ENCODE peak calls at places on chromosome 10, in seven cellular contexts. One of them, this sample, is unnamed.

GRCh38 chr10:122258136-122259074 is 12.7 kb upstream of the BTBD16 start:
- DNase-seq in neural progenitor cell: no peak
- DNase-seq in GM23338: peak; percentile 70
- DNase-seq in HCT116: no peak
- DNase-seq in MM.1S: peak; percentile 43
- DNase-seq in hepatocyte: peak; percentile 35
- DNase-seq in PC-3: no peak
- DNase-seq in this sample: peak; percentile 33

GRCh38 chr10:123523833-123524232 is 142.3 kb upstream of the GPR26 start:
- DNase-seq in neural progenitor cell: no peak
- DNase-seq in GM23338: no peak
- DNase-seq in HCT116: no peak
- DNase-seq in MM.1S: no peak
- DNase-seq in hepatocyte: no peak
- DNase-seq in PC-3: no peak
- DNase-seq in this sample: no peak

GRCh38 chr10:4260483-4260882 is 475.5 kb upstream of the KLF6 start:
- DNase-seq in neural progenitor cell: no peak
- DNase-seq in GM23338: no peak
- DNase-seq in HCT116: no peak
- DNase-seq in MM.1S: no peak
- DNase-seq in hepatocyte: peak; percentile 23
- DNase-seq in PC-3: peak; percentile 16
- DNase-seq in this sample: peak; percentile 54

GRCh38 chr10:480498-480927 is 209.0 kb downstream of the DIP2C start:
- DNase-seq in neural progenitor cell: no peak
- DNase-seq in GM23338: no peak
- DNase-seq in HCT116: no peak
- DNase-seq in MM.1S: no peak
- DNase-seq in hepatocyte: no peak
- DNase-seq in PC-3: no peak
- DNase-seq in this sample: no peak

GRCh38 chr10:74926791-74927585 is 100.6 kb downstream of the KAT6B start:
- DNase-seq in neural progenitor cell: no peak
- DNase-seq in GM23338: no peak
- DNase-seq in HCT116: no peak
- DNase-seq in MM.1S: no peak
- DNase-seq in hepatocyte: no peak
- DNase-seq in PC-3: peak; percentile 59
- DNase-seq in this sample: no peak

GRCh38 chr10:29239569-29240472 is 49.0 kb upstream of the LYZL1 start:
- DNase-seq in neural progenitor cell: peak; percentile 59
- DNase-seq in GM23338: peak; percentile 83
- DNase-seq in HCT116: peak; percentile 43
- DNase-seq in MM.1S: no peak
- DNase-seq in hepatocyte: peak; percentile 39
- DNase-seq in PC-3: peak; percentile 62
- DNase-seq in this sample: peak; percentile 32

GRCh38 chr10:77919713-77920108 is 6.8 kb downstream of the DLG5 start:
- DNase-seq in neural progenitor cell: no peak
- DNase-seq in GM23338: no peak
- DNase-seq in HCT116: no peak
- DNase-seq in MM.1S: no peak
- DNase-seq in hepatocyte: peak; percentile 61
- DNase-seq in PC-3: peak; percentile 99
- DNase-seq in this sample: peak; percentile 75

GRCh38 chr10:47326927-47327330 is 4.7 kb downstream of the GDF2 start:
- DNase-seq in neural progenitor cell: no peak
- DNase-seq in GM23338: no peak
- DNase-seq in HCT116: no peak
- DNase-seq in MM.1S: no peak
- DNase-seq in hepatocyte: no peak
- DNase-seq in PC-3: no peak
- DNase-seq in this sample: no peak

GRCh38 chr10:118499186-118499585 is 96.3 kb downstream of the PRLHR start:
- DNase-seq in neural progenitor cell: no peak
- DNase-seq in GM23338: no peak
- DNase-seq in HCT116: no peak
- DNase-seq in MM.1S: no peak
- DNase-seq in hepatocyte: no peak
- DNase-seq in PC-3: no peak
- DNase-seq in this sample: no peak

GRCh38 chr10:70907619-70908425 is 19.5 kb upstream of the PCBD1 start:
- DNase-seq in neural progenitor cell: no peak
- DNase-seq in GM23338: no peak
- DNase-seq in HCT116: no peak
- DNase-seq in MM.1S: no peak
- DNase-seq in hepatocyte: no peak
- DNase-seq in PC-3: no peak
- DNase-seq in this sample: no peak

GRCh38 chr10:71888248-71888622 is 37.2 kb upstream of the PSAP start:
- DNase-seq in neural progenitor cell: no peak
- DNase-seq in GM23338: no peak
- DNase-seq in HCT116: no peak
- DNase-seq in MM.1S: no peak
- DNase-seq in hepatocyte: no peak
- DNase-seq in PC-3: no peak
- DNase-seq in this sample: peak; percentile 17

GRCh38 chr10:61465216-61465496 is 12.0 kb upstream of the TMEM26 start:
- DNase-seq in neural progenitor cell: no peak
- DNase-seq in GM23338: no peak
- DNase-seq in HCT116: no peak
- DNase-seq in MM.1S: no peak
- DNase-seq in hepatocyte: no peak
- DNase-seq in PC-3: no peak
- DNase-seq in this sample: no peak

GRCh38 chr10:1272079-1272478 is 215.9 kb downstream of the WDR37 start:
- DNase-seq in neural progenitor cell: no peak
- DNase-seq in GM23338: no peak
- DNase-seq in HCT116: no peak
- DNase-seq in MM.1S: no peak
- DNase-seq in hepatocyte: no peak
- DNase-seq in PC-3: no peak
- DNase-seq in this sample: no peak

GRCh38 chr10:79397575-79398303 is 47.7 kb downstream of the ZCCHC24 start:
- DNase-seq in neural progenitor cell: no peak
- DNase-seq in GM23338: no peak
- DNase-seq in HCT116: no peak
- DNase-seq in MM.1S: no peak
- DNase-seq in hepatocyte: peak; percentile 62
- DNase-seq in PC-3: no peak
- DNase-seq in this sample: peak; percentile 90

GRCh38 chr10:86023336-86023735 is 343.3 kb downstream of the GRID1 start:
- DNase-seq in neural progenitor cell: no peak
- DNase-seq in GM23338: no peak
- DNase-seq in HCT116: no peak
- DNase-seq in MM.1S: no peak
- DNase-seq in hepatocyte: no peak
- DNase-seq in PC-3: no peak
- DNase-seq in this sample: no peak

GRCh38 chr10:59560990-59561389 is 148.7 kb downstream of the SLC16A9 start:
- DNase-seq in neural progenitor cell: no peak
- DNase-seq in GM23338: no peak
- DNase-seq in HCT116: no peak
- DNase-seq in MM.1S: no peak
- DNase-seq in hepatocyte: no peak
- DNase-seq in PC-3: no peak
- DNase-seq in this sample: no peak

GRCh38 chr10:8213735-8214134 is 159.2 kb downstream of the GATA3 start:
- DNase-seq in neural progenitor cell: no peak
- DNase-seq in GM23338: no peak
- DNase-seq in HCT116: no peak
- DNase-seq in MM.1S: no peak
- DNase-seq in hepatocyte: no peak
- DNase-seq in PC-3: no peak
- DNase-seq in this sample: no peak

GRCh38 chr10:79400567-79401004 is 44.8 kb downstream of the ZCCHC24 start:
- DNase-seq in neural progenitor cell: peak; percentile 64
- DNase-seq in GM23338: peak; percentile 73
- DNase-seq in HCT116: peak; percentile 8
- DNase-seq in MM.1S: peak; percentile 52
- DNase-seq in hepatocyte: peak; percentile 65
- DNase-seq in PC-3: peak; percentile 97
- DNase-seq in this sample: peak; percentile 58

GRCh38 chr10:11024596-11024995 is 6.9 kb downstream of the CELF2 start:
- DNase-seq in neural progenitor cell: no peak
- DNase-seq in GM23338: no peak
- DNase-seq in HCT116: no peak
- DNase-seq in MM.1S: no peak
- DNase-seq in hepatocyte: no peak
- DNase-seq in PC-3: no peak
- DNase-seq in this sample: peak; percentile 68
- TF ChIP-seq EZH2phosphoT487 in neural progenitor cell: no peak
- TF ChIP-seq EZH2phosphoT487 in GM23338: no peak
- TF ChIP-seq EZH2phosphoT487 in HCT116: no peak
- TF ChIP-seq EZH2phosphoT487 in MM.1S: no peak
- TF ChIP-seq EZH2phosphoT487 in hepatocyte: no peak
- TF ChIP-seq EZH2phosphoT487 in PC-3: no peak
- TF ChIP-seq EZH2phosphoT487 in this sample: no peak

DNA sequence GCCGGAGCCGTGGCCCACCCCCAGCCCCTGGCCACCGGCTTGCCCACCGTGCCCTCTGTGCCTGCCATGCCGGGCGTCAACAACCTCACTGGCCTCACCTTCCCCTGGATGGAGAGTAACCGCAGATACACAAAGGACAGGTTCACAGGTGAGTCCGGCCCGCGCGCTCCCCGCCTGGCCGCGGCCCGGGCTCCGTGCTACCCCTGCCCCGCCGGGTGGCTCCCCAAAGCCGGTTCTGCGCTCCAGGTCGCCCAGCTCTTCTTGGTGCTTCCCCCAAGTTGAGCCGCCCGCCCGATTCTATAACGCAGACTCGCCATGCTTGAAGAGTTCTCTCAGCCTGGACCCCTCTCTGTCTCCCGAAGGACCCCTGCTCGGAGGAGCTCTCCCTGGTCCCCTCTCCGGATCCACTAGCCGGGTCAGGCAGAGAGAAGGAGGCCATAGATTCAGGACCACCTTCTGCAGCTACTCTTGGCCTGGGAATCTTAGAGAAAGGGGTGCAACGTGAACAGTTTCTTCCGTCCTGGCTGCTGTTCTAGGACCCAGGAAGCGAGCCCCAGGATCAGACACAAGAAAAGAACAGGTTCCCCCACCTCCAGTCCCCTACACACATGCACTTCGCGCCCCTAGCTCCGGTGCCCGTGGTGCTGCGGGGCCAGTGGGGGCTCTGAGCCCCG is 999 bp downstream of the TLX1 start:
- DNase-seq in neural progenitor cell: no peak
- DNase-seq in GM23338: peak; percentile 54
- DNase-seq in HCT116: no peak
- DNase-seq in MM.1S: no peak
- DNase-seq in hepatocyte: no peak
- DNase-seq in PC-3: no peak
- DNase-seq in this sample: no peak
- TF ChIP-seq EZH2 in neural progenitor cell: peak; percentile 90
- TF ChIP-seq EZH2 in GM23338: peak; percentile 99
- TF ChIP-seq EZH2 in HCT116: no peak
- TF ChIP-seq EZH2 in MM.1S: peak; percentile 17
- TF ChIP-seq EZH2 in hepatocyte: no peak
- TF ChIP-seq EZH2 in PC-3: no peak
- TF ChIP-seq EZH2 in this sample: peak; percentile 88

DNA sequence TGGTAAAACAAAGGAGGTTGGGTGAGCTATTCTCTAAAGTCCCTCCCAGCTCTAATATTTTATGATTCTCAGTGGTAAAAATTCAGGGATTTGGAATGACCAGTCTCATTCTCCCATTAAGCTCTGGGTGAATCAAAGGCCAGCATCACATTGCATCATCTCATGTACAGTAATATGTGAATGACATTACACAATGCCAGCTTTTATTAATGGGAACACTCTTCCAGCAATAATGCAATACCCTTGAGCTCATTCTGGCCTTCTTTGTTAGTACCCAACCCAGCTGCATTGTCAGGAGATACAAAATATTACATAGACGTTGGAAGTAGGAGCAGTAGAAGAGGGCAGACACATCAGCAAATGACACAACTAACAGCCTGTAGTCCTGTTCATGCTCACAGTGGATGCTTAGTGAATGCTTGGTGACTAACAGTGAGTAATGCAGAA is 100.0 kb upstream of the EGR2 start:
- DNase-seq in neural progenitor cell: no peak
- DNase-seq in GM23338: no peak
- DNase-seq in HCT116: no peak
- DNase-seq in MM.1S: no peak
- DNase-seq in hepatocyte: no peak
- DNase-seq in PC-3: peak; percentile 99
- DNase-seq in this sample: peak; percentile 96
- TF ChIP-seq EZH2phosphoT487 in neural progenitor cell: no peak
- TF ChIP-seq EZH2phosphoT487 in GM23338: no peak
- TF ChIP-seq EZH2phosphoT487 in HCT116: no peak
- TF ChIP-seq EZH2phosphoT487 in MM.1S: no peak
- TF ChIP-seq EZH2phosphoT487 in hepatocyte: no peak
- TF ChIP-seq EZH2phosphoT487 in PC-3: no peak
- TF ChIP-seq EZH2phosphoT487 in this sample: peak; percentile 50

DNA sequence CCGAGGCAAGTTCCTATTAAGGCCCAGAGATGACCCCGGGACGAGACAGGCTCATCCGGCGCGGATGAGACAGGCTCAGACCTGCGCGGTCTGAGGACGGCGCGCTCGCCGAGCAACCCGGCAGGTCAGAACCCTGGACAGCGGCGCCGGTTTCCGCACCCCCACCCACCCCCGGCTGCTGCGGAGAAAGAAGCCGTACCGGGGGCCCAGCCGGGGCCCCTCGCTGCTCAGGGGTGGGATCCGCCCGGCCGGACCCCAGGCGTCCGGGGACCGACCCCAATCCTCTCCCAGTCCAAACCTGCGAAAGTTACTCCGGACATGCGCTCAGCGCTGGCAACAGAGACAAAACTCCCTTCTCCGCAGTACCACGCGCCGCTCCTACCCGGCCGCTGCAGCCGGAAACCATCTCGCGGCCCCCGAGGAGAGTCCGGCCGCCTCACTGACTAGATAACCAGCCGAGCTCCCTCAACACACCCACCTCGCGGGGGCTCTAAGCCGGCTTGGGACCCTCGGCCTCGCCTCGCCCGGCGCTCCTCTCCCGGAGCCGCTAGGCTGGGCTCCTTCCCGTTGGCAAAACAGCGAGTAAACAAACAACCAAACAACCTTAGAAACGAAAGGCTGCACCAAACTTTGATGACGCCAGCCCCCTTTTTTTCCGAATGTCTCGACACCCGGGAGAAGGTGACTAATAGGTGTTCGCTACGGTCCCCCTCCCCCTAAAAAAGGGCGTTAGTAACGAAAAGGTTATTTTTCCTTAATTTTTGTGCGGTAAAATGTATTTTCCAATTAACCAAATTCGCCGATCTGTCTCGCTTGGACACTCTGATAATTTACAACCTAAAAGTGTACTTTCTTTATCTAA is 2.3 kb upstream of the DRGX start:
- DNase-seq in neural progenitor cell: peak; percentile 88
- DNase-seq in GM23338: peak; percentile 78
- DNase-seq in HCT116: no peak
- DNase-seq in MM.1S: no peak
- DNase-seq in hepatocyte: peak; percentile 76
- DNase-seq in PC-3: peak; percentile 48
- DNase-seq in this sample: peak; percentile 64
- TF ChIP-seq EZH2 in neural progenitor cell: peak; percentile 66
- TF ChIP-seq EZH2 in GM23338: peak; percentile 49
- TF ChIP-seq EZH2 in HCT116: no peak
- TF ChIP-seq EZH2 in MM.1S: no peak
- TF ChIP-seq EZH2 in hepatocyte: peak; percentile 93
- TF ChIP-seq EZH2 in PC-3: peak; percentile 99
- TF ChIP-seq EZH2 in this sample: peak; percentile 97